ENCODE peak calls at places on chromosomes 6 and 20, in ten cellular contexts. One of them, this sample, is unnamed.

GRCh38 chr6:149336529-149336928 is 19.0 kb downstream of the TAB2 start:
- DNase-seq in effector CD4-positive, alpha-beta T cell: no peak
- DNase-seq in globus pallidus: no peak
- DNase-seq in substantia nigra: no peak
- DNase-seq in HepG2: no peak
- DNase-seq in progenitor cell of endocrine pancreas: no peak
- DNase-seq in GM23338: no peak
- DNase-seq in neuronal stem cell: no peak
- DNase-seq in stimulated activated CD4-positive, alpha-beta T cell treated with anti-CD3 and anti-CD28 coated beads, Interleukin-12 subunit alpha, Interleukin-12 subunit beta, amount 100 ng/mL, for 48 hours: no peak
- DNase-seq in transverse colon: no peak
- DNase-seq in this sample: no peak

GRCh38 chr6:45923831-45924391 is 91.7 kb downstream of the CLIC5 start:
- DNase-seq in effector CD4-positive, alpha-beta T cell: no peak
- DNase-seq in globus pallidus: no peak
- DNase-seq in substantia nigra: no peak
- DNase-seq in HepG2: no peak
- DNase-seq in progenitor cell of endocrine pancreas: no peak
- DNase-seq in GM23338: no peak
- DNase-seq in neuronal stem cell: no peak
- DNase-seq in stimulated activated CD4-positive, alpha-beta T cell treated with anti-CD3 and anti-CD28 coated beads, Interleukin-12 subunit alpha, Interleukin-12 subunit beta, amount 100 ng/mL, for 48 hours: peak; percentile 65
- DNase-seq in transverse colon: no peak
- DNase-seq in this sample: no peak

GRCh38 chr20:3235661-3236324 is 3.2 kb downstream of the SLC4A11 start:
- DNase-seq in effector CD4-positive, alpha-beta T cell: no peak
- DNase-seq in globus pallidus: no peak
- DNase-seq in substantia nigra: no peak
- DNase-seq in HepG2: no peak
- DNase-seq in progenitor cell of endocrine pancreas: no peak
- DNase-seq in GM23338: no peak
- DNase-seq in neuronal stem cell: no peak
- DNase-seq in stimulated activated CD4-positive, alpha-beta T cell treated with anti-CD3 and anti-CD28 coated beads, Interleukin-12 subunit alpha, Interleukin-12 subunit beta, amount 100 ng/mL, for 48 hours: no peak
- DNase-seq in transverse colon: no peak
- DNase-seq in this sample: no peak

GRCh38 chr20:18055261-18055660 is 2.5 kb downstream of the OVOL2 start:
- DNase-seq in effector CD4-positive, alpha-beta T cell: no peak
- DNase-seq in globus pallidus: no peak
- DNase-seq in substantia nigra: no peak
- DNase-seq in HepG2: no peak
- DNase-seq in progenitor cell of endocrine pancreas: no peak
- DNase-seq in GM23338: peak; percentile 74
- DNase-seq in neuronal stem cell: no peak
- DNase-seq in stimulated activated CD4-positive, alpha-beta T cell treated with anti-CD3 and anti-CD28 coated beads, Interleukin-12 subunit alpha, Interleukin-12 subunit beta, amount 100 ng/mL, for 48 hours: no peak
- DNase-seq in transverse colon: peak; percentile 21
- DNase-seq in this sample: no peak

GRCh38 chr6:161066511-161066910 is 74.9 kb downstream of the MAP3K4 start:
- DNase-seq in effector CD4-positive, alpha-beta T cell: no peak
- DNase-seq in globus pallidus: no peak
- DNase-seq in substantia nigra: no peak
- DNase-seq in HepG2: no peak
- DNase-seq in progenitor cell of endocrine pancreas: no peak
- DNase-seq in GM23338: peak; percentile 7
- DNase-seq in neuronal stem cell: no peak
- DNase-seq in stimulated activated CD4-positive, alpha-beta T cell treated with anti-CD3 and anti-CD28 coated beads, Interleukin-12 subunit alpha, Interleukin-12 subunit beta, amount 100 ng/mL, for 48 hours: no peak
- DNase-seq in transverse colon: no peak
- DNase-seq in this sample: no peak

GRCh38 chr20:58737198-58737597 is 44.6 kb downstream of the NPEPL1 start:
- DNase-seq in effector CD4-positive, alpha-beta T cell: no peak
- DNase-seq in globus pallidus: no peak
- DNase-seq in substantia nigra: no peak
- DNase-seq in HepG2: no peak
- DNase-seq in progenitor cell of endocrine pancreas: no peak
- DNase-seq in GM23338: no peak
- DNase-seq in neuronal stem cell: no peak
- DNase-seq in stimulated activated CD4-positive, alpha-beta T cell treated with anti-CD3 and anti-CD28 coated beads, Interleukin-12 subunit alpha, Interleukin-12 subunit beta, amount 100 ng/mL, for 48 hours: no peak
- DNase-seq in transverse colon: no peak
- DNase-seq in this sample: no peak

GRCh38 chr6:137869781-137870180 is 2.7 kb downstream of the TNFAIP3 start:
- DNase-seq in effector CD4-positive, alpha-beta T cell: no peak
- DNase-seq in globus pallidus: no peak
- DNase-seq in substantia nigra: no peak
- DNase-seq in HepG2: no peak
- DNase-seq in progenitor cell of endocrine pancreas: no peak
- DNase-seq in GM23338: no peak
- DNase-seq in neuronal stem cell: no peak
- DNase-seq in stimulated activated CD4-positive, alpha-beta T cell treated with anti-CD3 and anti-CD28 coated beads, Interleukin-12 subunit alpha, Interleukin-12 subunit beta, amount 100 ng/mL, for 48 hours: no peak
- DNase-seq in transverse colon: no peak
- DNase-seq in this sample: no peak

GRCh38 chr6:158970640-158971291 is 29.2 kb downstream of the RSPH3 start:
- DNase-seq in effector CD4-positive, alpha-beta T cell: no peak
- DNase-seq in globus pallidus: no peak
- DNase-seq in substantia nigra: no peak
- DNase-seq in HepG2: no peak
- DNase-seq in progenitor cell of endocrine pancreas: no peak
- DNase-seq in GM23338: peak; percentile 17
- DNase-seq in neuronal stem cell: no peak
- DNase-seq in stimulated activated CD4-positive, alpha-beta T cell treated with anti-CD3 and anti-CD28 coated beads, Interleukin-12 subunit alpha, Interleukin-12 subunit beta, amount 100 ng/mL, for 48 hours: no peak
- DNase-seq in transverse colon: no peak
- DNase-seq in this sample: no peak

GRCh38 chr6:163459536-163459935 is 45.0 kb downstream of the QKI start:
- DNase-seq in effector CD4-positive, alpha-beta T cell: no peak
- DNase-seq in globus pallidus: no peak
- DNase-seq in substantia nigra: no peak
- DNase-seq in HepG2: no peak
- DNase-seq in progenitor cell of endocrine pancreas: no peak
- DNase-seq in GM23338: no peak
- DNase-seq in neuronal stem cell: no peak
- DNase-seq in stimulated activated CD4-positive, alpha-beta T cell treated with anti-CD3 and anti-CD28 coated beads, Interleukin-12 subunit alpha, Interleukin-12 subunit beta, amount 100 ng/mL, for 48 hours: no peak
- DNase-seq in transverse colon: no peak
- DNase-seq in this sample: no peak

This sample was measured in prostate gland.